ENCODE peak calls at places on chromosomes 16 and 17, in four cellular contexts. One of them, this sample, is unnamed.

GRCh38 chr17:50806141-50806643 is 29.2 kb upstream of the WFIKKN2 start:
- DNase-seq in ascending aorta: no peak
- DNase-seq in AG04450: no peak
- DNase-seq in HEK293T: no peak
- DNase-seq in this sample: no peak

GRCh38 chr17:41777579-41778188 is 8.8 kb downstream of the JUP start:
- DNase-seq in AG04450: peak
- DNase-seq in ascending aorta: no peak
- DNase-seq in HEK293T: peak
- DNase-seq in this sample: peak

GRCh38 chr17:67475161-67475887 is 98.2 kb downstream of the PITPNC1 start:
- DNase-seq in ascending aorta: peak
- DNase-seq in HEK293T: peak
- DNase-seq in AG04450: no peak
- DNase-seq in this sample: peak

GRCh38 chr16:23025692-23026305 is 123.5 kb downstream of the USP31 start:
- DNase-seq in AG04450: no peak
- DNase-seq in ascending aorta: no peak
- DNase-seq in HEK293T: no peak
- DNase-seq in this sample: no peak

GRCh38 chr17:4853195-4853762 is 20.1 kb downstream of the MINK1 start:
- DNase-seq in HEK293T: no peak
- DNase-seq in ascending aorta: no peak
- DNase-seq in AG04450: no peak
- DNase-seq in this sample: no peak

GRCh38 chr16:14263011-14263410 is 191.9 kb downstream of the MRTFB start:
- DNase-seq in ascending aorta: no peak
- DNase-seq in HEK293T: no peak
- DNase-seq in AG04450: no peak
- DNase-seq in this sample: no peak

GRCh38 chr16:90050969-90051368 is 26.2 kb downstream of the PRDM7 start:
- DNase-seq in ascending aorta: no peak
- DNase-seq in HEK293T: no peak
- DNase-seq in AG04450: no peak
- DNase-seq in this sample: no peak

GRCh38 chr17:76077582-76078110 is 1.3 kb upstream of the ZACN start:
- DNase-seq in AG04450: no peak
- DNase-seq in ascending aorta: no peak
- DNase-seq in HEK293T: no peak
- DNase-seq in this sample: no peak

GRCh38 chr16:27748868-27749546 is 199.1 kb downstream of the KATNIP start:
- DNase-seq in AG04450: peak
- DNase-seq in ascending aorta: no peak
- DNase-seq in HEK293T: peak
- DNase-seq in this sample: peak

GRCh38 chr17:62805234-62805633 is 2.9 kb downstream of the MARCHF10 start:
- DNase-seq in AG04450: no peak
- DNase-seq in ascending aorta: no peak
- DNase-seq in HEK293T: no peak
- DNase-seq in this sample: no peak

GRCh38 chr17:28712037-28712704 is 483 bp upstream of the PROCA1 start:
- DNase-seq in HEK293T: peak
- DNase-seq in ascending aorta: peak
- DNase-seq in AG04450: no peak
- DNase-seq in this sample: no peak

GRCh38 chr17:78993241-78993956 is 13.7 kb upstream of the LGALS3BP start:
- DNase-seq in ascending aorta: no peak
- DNase-seq in HEK293T: peak
- DNase-seq in AG04450: no peak
- DNase-seq in this sample: peak

GRCh38 chr17:27293359-27293897 is 486 bp upstream of the WSB1 start:
- DNase-seq in HEK293T: no peak
- DNase-seq in AG04450: no peak
- DNase-seq in ascending aorta: no peak
- DNase-seq in this sample: no peak

GRCh38 chr16:85202051-85202601 is 89.9 kb upstream of the CIBAR2 start:
- DNase-seq in AG04450: no peak
- DNase-seq in HEK293T: no peak
- DNase-seq in ascending aorta: no peak
- DNase-seq in this sample: no peak

GRCh38 chr17:79617304-79617703 is 6.5 kb upstream of the RBFOX3 start:
- DNase-seq in AG04450: no peak
- DNase-seq in HEK293T: no peak
- DNase-seq in ascending aorta: no peak
- DNase-seq in this sample: no peak

GRCh38 chr17:64599187-64599676 is 62.9 kb downstream of the SMURF2 start:
- DNase-seq in AG04450: no peak
- DNase-seq in ascending aorta: no peak
- DNase-seq in HEK293T: no peak
- DNase-seq in this sample: no peak